ENCODE peak calls at places on chromosomes 11 and 22, in six cellular contexts. V is SJSA1, O is PC-3, R is right cardiac atrium, H is HCEC 1CT, Y is nucleus accumbens. X is an unnamed sample.

GRCh38 chr11:70019576-70020011 is 58.5 kb upstream of the ANO1 start:
- DNase-seq in O (no peak), V (no peak), Y (no peak), H (no peak), R (peak; percentile 27), X (no peak)

GRCh38 chr11:96187779-96188624 is 155.0 kb downstream of the MAML2 start:
- DNase-seq in O (peak; percentile 92), Y (no peak), V (peak; percentile 66), H (peak; percentile 78), R (peak; percentile 68), X (no peak)

GRCh38 chr11:134124660-134125451 is 56.0 kb downstream of the JAM3 start:
- DNase-seq in O (no peak), Y (peak; percentile 68), V (no peak), R (peak; percentile 56), H (peak; percentile 7), X (peak; percentile 78)

GRCh38 chr11:130070109-130070828 is 575 bp downstream of the APLP2 start:
- DNase-seq in H (peak; percentile 31), O (peak; percentile 57), V (no peak), R (peak; percentile 52), Y (peak; percentile 51), X (peak; percentile 60)

GRCh38 chr11:43789700-43790443 is 90.8 kb upstream of the ALKBH3 start:
- DNase-seq in Y (no peak), H (peak; percentile 78), V (no peak), O (peak; percentile 63), R (no peak), X (no peak)

GRCh38 chr11:122099345-122100045 is 16.5 kb downstream of the BLID start:
- DNase-seq in R (no peak), H (peak; percentile 38), Y (no peak), O (no peak), V (no peak), X (no peak)

GRCh38 chr11:69876013-69876412 is 56.8 kb upstream of the FGF3 start:
- DNase-seq in H (no peak), O (no peak), R (no peak), V (peak; percentile 48), Y (no peak), X (no peak)

GRCh38 chr11:122706689-122707088 is 51.2 kb downstream of the UBASH3B start:
- DNase-seq in R (no peak), Y (no peak), O (peak; percentile 90), V (no peak), H (peak; percentile 92), X (no peak)

GRCh38 chr11:126359431-126360048 is 4.1 kb downstream of the ST3GAL4 start:
- DNase-seq in Y (peak; percentile 54), R (peak; percentile 87), H (peak; percentile 30), O (no peak), V (peak; percentile 72), X (no peak)

GRCh38 chr22:20203142-20204099 is 52.6 kb upstream of the CCDC188 start:
- DNase-seq in V (no peak), O (peak; percentile 18), Y (no peak), R (peak; percentile 50), H (peak; percentile 25), X (peak; percentile 72)

GRCh38 chr11:76609736-76610370 is 60.7 kb downstream of the LRRC32 start:
- DNase-seq in V (peak; percentile 49), O (no peak), H (no peak), R (no peak), Y (no peak), X (no peak)

GRCh38 chr11:63022422-63022821 is 6.8 kb upstream of the SLC22A8 start:
- DNase-seq in R (no peak), V (no peak), O (no peak), Y (no peak), H (no peak), X (no peak)

GRCh38 chr11:73197348-73197747 is 20.7 kb upstream of the P2RY2 start:
- DNase-seq in V (no peak), R (no peak), O (peak; percentile 53), Y (no peak), H (no peak), X (no peak)

GRCh38 chr11:7524831-7525230 is 11.0 kb downstream of the PPFIBP2 start:
- DNase-seq in Y (no peak), H (no peak), V (no peak), R (no peak), O (no peak), X (no peak)

GRCh38 chr11:12674571-12674935 is 332 bp downstream of the TEAD1 start:
- DNase-seq in V (no peak), Y (no peak), R (no peak), O (no peak), H (no peak), X (no peak)

GRCh38 chr11:77418981-77419592 is 54.8 kb downstream of the PAK1 start:
- DNase-seq in V (no peak), H (no peak), Y (no peak), R (no peak), O (no peak), X (no peak)

GRCh38 chr11:60875856-60876485 is 8.6 kb downstream of the ZP1 start:
- DNase-seq in O (no peak), Y (no peak), H (no peak), V (no peak), R (no peak), X (no peak)

GRCh38 chr11:113134605-113135004 is 173.4 kb downstream of the NCAM1 start:
- DNase-seq in O (no peak), Y (no peak), H (no peak), R (no peak), V (no peak), X (no peak)

GRCh38 chr22:35437038-35437437 is 37.1 kb downstream of the MCM5 start:
- DNase-seq in O (peak; percentile 32), H (no peak), V (no peak), Y (no peak), R (no peak), X (no peak)

GRCh38 chr11:64234840-64235379 is 526 bp downstream of the VEGFB start:
- DNase-seq in V (no peak), O (peak; percentile 59), H (no peak), R (peak; percentile 68), Y (no peak), X (peak; percentile 59)

GRCh38 chr11:85922367-85922766 is 67.2 kb downstream of the CCDC83 start:
- DNase-seq in V (no peak), H (no peak), R (no peak), O (no peak), Y (no peak), X (no peak)

GRCh38 chr22:25449781-25450317 is 114.6 kb upstream of the GRK3 start:
- DNase-seq in Y (no peak), O (no peak), H (no peak), V (no peak), R (no peak), X (no peak)

GRCh38 chr11:114762437-114762836 is 84.1 kb downstream of the NXPE2 start:
- DNase-seq in Y (peak; percentile 29), O (peak; percentile 75), R (peak; percentile 61), V (peak; percentile 45), H (no peak), X (peak; percentile 68)